ENCODE peak calls at places on chromosomes 3 and 15, in six cellular contexts. E is HCT116, L is HepG2, D is GM12878, J is K562, R is SK-N-SH. M is an unnamed sample.
A peak's percentile ranks its signal among the peaks of the same experiment; 100 is the strongest.

GRCh38 chr15:71790081-71790480 is 20.3 kb upstream of the NR2E3 start:
- DNase-seq in R (no peak), J (no peak), L (no peak), D (no peak), E (no peak), M (no peak)

GRCh38 chr15:60804986-60805949 is 326.3 kb upstream of the ICE2 start:
- DNase-seq in E (no peak), J (no peak), D (no peak), L (no peak), R (no peak), M (no peak)

GRCh38 chr15:48406240-48406891 is 75.1 kb downstream of the DUT start:
- DNase-seq in D (no peak), E (no peak), J (no peak), L (peak; percentile 3), R (no peak), M (no peak)

GRCh38 chr3:179526989-179527391 is 35.7 kb upstream of the ACTL6A start:
- DNase-seq in J (no peak), E (no peak), L (no peak), D (no peak), R (peak; percentile 69), M (no peak)

GRCh38 chr3:47347217-47347801 is 33.5 kb upstream of the PTPN23 start:
- DNase-seq in E (no peak), J (peak; percentile 69), L (no peak), D (peak; percentile 82), R (no peak), M (no peak)

GRCh38 chr3:72938471-72939265 is 50.8 kb downstream of the GXYLT2 start:
- DNase-seq in R (peak; percentile 74), J (peak; percentile 29), D (no peak), E (peak; percentile 54), L (peak; percentile 81), M (peak; percentile 46)

GRCh38 chr3:36193448-36193847 is 186.9 kb upstream of the STAC start:
- DNase-seq in D (no peak), R (no peak), J (no peak), E (no peak), L (no peak), M (no peak)

GRCh38 chr3:16697437-16698258 is 92.4 kb upstream of the DAZL start:
- DNase-seq in L (no peak), D (no peak), R (no peak), E (no peak), J (no peak), M (no peak)

GRCh38 chr15:71758716-71759115 is 51.6 kb upstream of the NR2E3 start:
- DNase-seq in R (no peak), J (no peak), L (no peak), D (no peak), E (no peak), M (no peak)

GRCh38 chr3:181838940-181839914 is 127.5 kb downstream of the SOX2 start:
- DNase-seq in D (no peak), J (no peak), E (no peak), L (no peak), R (no peak), M (no peak)

GRCh38 chr15:43187544-43188155 is 2.4 kb downstream of the CCNDBP1 start:
- DNase-seq in R (peak; percentile 51), E (peak; percentile 24), L (peak; percentile 53), D (no peak), J (peak; percentile 36), M (no peak)

GRCh38 chr3:53460313-53460712 is 34.1 kb upstream of the CACNA1D start:
- DNase-seq in D (no peak), J (no peak), L (no peak), R (no peak), E (no peak), M (no peak)

GRCh38 chr3:191254098-191254873 is 55.2 kb downstream of the OSTN start:
- DNase-seq in L (no peak), D (no peak), J (no peak), E (no peak), R (no peak), M (no peak)

GRCh38 chr3:16877527-16877926 is 7.2 kb upstream of the PLCL2 start:
- DNase-seq in J (no peak), R (no peak), D (no peak), L (no peak), E (no peak), M (no peak)

GRCh38 chr3:138881233-138881632 is 46.5 kb upstream of the PIK3CB start:
- DNase-seq in R (no peak), D (no peak), J (no peak), E (no peak), L (no peak), M (no peak)

GRCh38 chr3:126976906-126977305 is 6.0 kb upstream of the PLXNA1 start:
- DNase-seq in J (no peak), L (no peak), R (no peak), E (no peak), D (no peak), M (no peak)

DNA sequence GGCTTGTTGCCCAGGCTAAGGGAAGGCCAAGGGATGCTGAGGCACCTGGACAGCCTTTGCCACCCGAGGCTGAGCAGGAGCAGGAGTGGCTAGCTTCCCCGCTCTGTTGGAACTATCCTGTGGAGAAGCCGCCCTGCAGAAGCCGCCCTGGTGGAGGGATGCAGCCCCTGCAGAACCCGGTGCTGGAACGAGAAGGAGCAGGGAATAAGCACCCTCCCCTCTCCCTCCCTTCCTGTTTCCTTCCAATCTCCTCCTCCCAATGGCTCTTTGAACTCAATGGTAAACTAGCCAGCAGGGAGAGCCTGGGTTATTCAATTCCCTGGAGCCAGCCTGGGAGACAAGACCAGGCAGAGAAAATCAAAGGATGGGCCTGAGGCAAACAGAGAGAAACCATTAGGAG is 11.8 kb upstream of the HRG start:
- DNase-seq in L (peak; percentile 60), R (peak; percentile 32), D (no peak), E (peak; percentile 13), J (no peak), M (no peak)
- TF ChIP-seq SIN3A in L (no peak), R (no peak), D (no peak), E (no peak), J (no peak), M (no peak)

DNA sequence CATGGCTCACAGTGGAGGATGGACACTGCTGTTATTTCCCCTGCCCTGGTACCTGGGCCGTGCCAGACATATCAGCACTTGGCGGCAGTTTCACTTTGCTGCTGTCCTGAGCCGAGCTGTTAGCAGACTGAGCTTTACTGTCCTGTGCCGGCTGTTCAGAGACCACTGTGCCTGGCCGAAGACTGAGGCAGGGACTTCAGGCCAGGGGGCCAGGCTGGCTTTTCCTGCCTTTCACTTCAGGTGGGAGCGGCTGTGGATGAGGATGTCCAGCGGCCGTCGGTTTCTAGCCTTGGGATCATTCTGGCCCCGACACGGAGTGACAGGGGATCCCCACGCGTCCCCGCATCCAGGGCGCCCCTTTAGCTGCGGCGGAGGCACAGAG is 1.0 kb downstream of the ATP10A start:
- DNase-seq in E (no peak), J (no peak), D (no peak), R (no peak), L (no peak), M (no peak)
- TF ChIP-seq REST in E (no peak), J (no peak), D (no peak), R (no peak), L (no peak), M (no peak)

DNA sequence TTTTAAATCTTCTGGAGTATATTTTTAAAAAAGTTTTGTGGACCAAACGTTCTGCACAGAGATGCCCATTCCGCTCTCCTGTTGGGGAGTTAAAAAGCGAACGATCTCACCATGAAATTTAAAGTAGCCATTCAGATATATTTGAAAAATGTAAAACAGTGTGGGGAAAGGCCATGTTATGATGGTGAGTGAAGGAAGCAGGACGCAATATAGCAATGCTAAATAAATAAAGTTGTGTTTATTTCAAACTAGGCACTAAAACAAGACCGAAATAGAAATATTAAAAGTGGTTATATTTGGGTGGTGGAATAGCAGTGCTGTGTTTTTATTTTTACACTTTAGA is 327 bp upstream of the CCDC13 start:
- DNase-seq in L (no peak), R (no peak), J (no peak), D (no peak), E (no peak), M (no peak)
- H3K4me3 ChIP-seq in L (no peak overlapping the region), R (peak overlapping the region; percentile 56), J (no peak overlapping the region), D (peak overlapping the region; percentile 74), E (no peak overlapping the region), M (peak overlapping the region; percentile 68)

DNA sequence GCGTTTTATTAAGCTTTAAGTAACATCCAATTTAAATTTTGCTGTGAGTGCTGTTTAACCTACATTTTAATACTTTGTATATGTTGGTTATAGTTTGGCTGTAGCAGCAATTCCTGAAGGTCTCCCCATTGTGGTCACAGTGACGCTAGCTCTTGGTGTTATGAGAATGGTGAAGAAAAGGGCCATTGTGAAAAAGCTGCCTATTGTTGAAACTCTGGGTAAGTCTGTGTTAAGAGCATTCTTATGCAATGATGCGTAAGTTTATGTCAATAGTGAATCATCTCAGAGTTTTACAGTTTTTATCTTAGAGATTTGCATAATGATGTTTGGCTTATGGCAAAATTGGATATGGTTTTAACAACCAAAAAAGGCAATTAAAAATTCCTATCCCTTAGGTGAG is 62.7 kb downstream of the ASTE1 start:
- DNase-seq in J (no peak), L (peak; percentile 76), E (peak; percentile 73), D (no peak), R (no peak), M (peak; percentile 89)
- TF ChIP-seq SIN3A in J (no peak), L (no peak), E (no peak), D (no peak), R (no peak), M (no peak)

DNA sequence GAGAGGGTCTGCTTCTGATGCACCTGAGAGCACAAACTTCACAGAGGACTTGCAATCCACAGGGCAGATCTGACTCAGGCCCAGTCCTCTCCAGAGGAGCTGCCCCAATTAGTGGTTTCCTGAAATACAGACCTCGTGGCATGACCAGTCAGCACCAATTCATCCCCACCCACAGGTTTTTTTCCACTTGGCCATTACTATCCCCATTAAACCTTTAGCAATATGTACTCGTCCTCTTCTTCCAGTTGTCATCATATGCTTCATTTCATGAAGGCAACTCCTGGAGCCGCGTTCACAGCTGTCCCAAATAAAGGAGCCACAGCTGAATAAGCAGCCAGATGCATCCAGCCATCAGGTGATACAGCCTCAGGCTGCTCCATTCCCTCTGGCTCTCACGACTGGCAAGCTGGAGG is 163.2 kb downstream of the FMN1 start:
- DNase-seq in J (no peak), R (no peak), E (no peak), D (no peak), L (no peak), M (no peak)
- TF ChIP-seq REST in J (no peak), R (no peak), E (no peak), D (no peak), L (no peak), M (no peak)

DNA sequence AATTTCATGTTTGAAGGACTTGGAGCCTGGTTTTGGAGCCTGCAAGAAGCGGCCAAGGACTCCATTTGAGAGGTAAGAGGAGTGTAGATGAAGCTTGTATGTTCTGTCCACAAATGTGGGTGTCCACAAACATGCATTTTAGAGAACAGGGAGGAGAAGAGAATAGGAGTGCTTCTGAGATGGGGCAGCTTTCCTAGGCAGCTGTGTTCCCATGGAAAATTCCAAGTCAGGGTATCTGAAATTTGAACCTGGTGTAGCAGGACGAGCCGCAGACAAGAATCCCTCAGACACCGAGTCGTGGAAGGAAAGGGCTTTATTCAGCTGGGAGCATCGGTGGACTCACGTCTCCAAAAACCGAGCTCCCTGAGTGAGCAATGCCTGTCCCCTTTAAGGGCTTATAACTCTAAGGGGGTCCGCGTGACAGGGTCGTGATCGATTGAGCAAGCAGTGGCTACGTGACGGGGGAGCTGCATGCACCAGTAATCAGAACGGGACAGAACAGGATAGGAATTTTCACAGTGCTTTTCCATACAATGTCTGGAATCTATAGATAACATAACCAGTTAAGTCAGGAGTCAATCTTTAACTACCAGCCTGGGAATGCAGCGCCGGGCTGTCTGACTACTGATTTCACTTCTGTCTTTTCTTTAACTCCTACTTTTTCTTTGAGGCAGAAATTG is 71.4 kb upstream of the WDR72 start:
- DNase-seq in E (no peak), L (peak; percentile 89), D (no peak), R (no peak), J (no peak), M (no peak)
- H3K4me3 ChIP-seq in E (no peak overlapping the region), L (peak overlapping the region; percentile 13), D (no peak overlapping the region), R (no peak overlapping the region), J (no peak overlapping the region), M (no peak overlapping the region)

M was measured in Panc1.